ENCODE peak calls at places on chromosomes 1 and 21, in five cellular contexts. V, J, T, X and S are unnamed samples.

GRCh38 chr1:31161571-31161970 is 78.1 kb downstream of the NKAIN1 start:
- DNase-seq in X (no peak), T (no peak), V (no peak), J (no peak), S (no peak)

GRCh38 chr1:205301220-205301821 is 20.2 kb downstream of the NUAK2 start:
- DNase-seq in X (no peak), J (peak; percentile 92), T (peak; percentile 92), V (peak; percentile 28), S (peak; percentile 82)

GRCh38 chr1:220770245-220770913 is 16.3 kb upstream of the MTARC1 start:
- DNase-seq in X (no peak), T (no peak), J (no peak), V (no peak), S (no peak)

GRCh38 chr1:16085521-16085920 is 12.1 kb upstream of the FAM131C start:
- DNase-seq in X (no peak), J (no peak), T (no peak), V (no peak), S (no peak)

GRCh38 chr21:35007348-35007747 is 41.8 kb downstream of the RUNX1 start:
- DNase-seq in J (no peak), T (no peak), X (no peak), V (no peak), S (no peak)

GRCh38 chr1:29498126-29499100 is 262.1 kb downstream of the PTPRU start:
- DNase-seq in V (no peak), J (no peak), X (no peak), T (no peak), S (no peak)

GRCh38 chr21:40516336-40516735 is 330.6 kb downstream of the DSCAM start:
- DNase-seq in X (no peak), T (no peak), J (no peak), V (peak; percentile 52), S (no peak)

GRCh38 chr1:65924471-65924870 is 131.8 kb downstream of the PDE4B start:
- DNase-seq in T (peak; percentile 61), X (no peak), J (no peak), V (no peak), S (no peak)

GRCh38 chr1:174433451-174433850 is 14.3 kb upstream of the GPR52 start:
- DNase-seq in T (peak; percentile 66), X (no peak), J (no peak), V (no peak), S (peak; percentile 7)

GRCh38 chr1:16173447-16174260 is 17.8 kb upstream of the EPHA2 start:
- DNase-seq in X (no peak), T (no peak), V (no peak), J (no peak), S (no peak)

GRCh38 chr1:228869312-228869824 is 134.1 kb downstream of the RHOU start:
- DNase-seq in V (no peak), J (no peak), X (no peak), T (no peak), S (no peak)

GRCh38 chr1:180515364-180515763 is 13.0 kb upstream of the ACBD6 start:
- DNase-seq in X (no peak), T (no peak), V (no peak), J (no peak), S (no peak)

GRCh38 chr1:47941609-47942237 is 55.5 kb downstream of the TRABD2B start:
- DNase-seq in J (no peak), V (peak; percentile 40), T (no peak), X (no peak), S (no peak)

GRCh38 chr1:6345460-6345859 is 48.1 kb downstream of the ACOT7 start:
- DNase-seq in X (no peak), V (no peak), J (no peak), T (no peak), S (no peak)

GRCh38 chr1:103058393-103058792 is 49.9 kb downstream of the COL11A1 start:
- DNase-seq in T (no peak), X (no peak), V (no peak), J (no peak), S (no peak)

GRCh38 chr1:4428711-4429110 is 225.7 kb upstream of the AJAP1 start:
- DNase-seq in V (no peak), T (no peak), J (no peak), X (no peak), S (no peak)

GRCh38 chr1:46102769-46103476 is 29.5 kb downstream of the PIK3R3 start:
- DNase-seq in T (no peak), X (no peak), V (no peak), J (no peak), S (no peak)

GRCh38 chr1:9235123-9235513 is 544 bp downstream of the H6PD start:
- DNase-seq in X (no peak), V (no peak), T (no peak), J (peak; percentile 50), S (no peak)

GRCh38 chr1:177898377-177898648 is 71.5 kb downstream of the SEC16B start:
- DNase-seq in T (no peak), X (no peak), V (no peak), J (no peak), S (no peak)

GRCh38 chr1:31592132-31592531 is 15.8 kb downstream of the TINAGL1 start:
- DNase-seq in J (no peak), V (no peak), X (no peak), T (no peak), S (no peak)

GRCh38 chr1:212934050-212934449 is 16.3 kb upstream of the VASH2 start:
- DNase-seq in T (no peak), V (no peak), J (no peak), X (no peak), S (no peak)